ENCODE peak calls at places on chromosomes 7 and 10, in seven cellular contexts. A, X, V, F, D, H and J are unnamed samples.

GRCh38 chr7:1321411-1322239 is 89.0 kb downstream of the UNCX start:
- DNase-seq in F (no peak), X (no peak), D (no peak), H (no peak), A (no peak), V (no peak), J (no peak)

GRCh38 chr10:67923551-67923950 is 39.1 kb downstream of the SIRT1 start:
- DNase-seq in X (no peak), V (no peak), A (no peak), D (no peak), F (no peak), H (no peak), J (no peak)

GRCh38 chr10:100750291-100751210 is 5.2 kb downstream of the PAX2 start:
- DNase-seq in A (no peak), H (no peak), D (no peak), X (no peak), F (no peak), V (peak), J (no peak)

GRCh38 chr7:78185149-78185745 is 386.7 kb downstream of the PHTF2 start:
- DNase-seq in H (no peak), D (no peak), X (no peak), V (no peak), F (no peak), A (no peak), J (no peak)

GRCh38 chr10:77504196-77504869 is 133.3 kb downstream of the KCNMA1 start:
- DNase-seq in X (no peak), A (no peak), H (no peak), D (no peak), F (no peak), V (no peak), J (no peak)

GRCh38 chr10:74063256-74063655 is 65.3 kb downstream of the VCL start:
- DNase-seq in F (no peak), H (no peak), V (no peak), A (no peak), D (no peak), X (no peak), J (no peak)

GRCh38 chr10:129035052-129035805 is 431.8 kb upstream of the MGMT start:
- DNase-seq in F (no peak), A (no peak), X (no peak), V (no peak), H (no peak), D (no peak), J (peak)

GRCh38 chr7:82210422-82211184 is 233.0 kb downstream of the CACNA2D1 start:
- DNase-seq in X (no peak), A (no peak), V (no peak), D (no peak), H (no peak), F (no peak), J (no peak)

GRCh38 chr7:155317114-155317434 is 19.4 kb downstream of the INSIG1 start:
- DNase-seq in V (no peak), H (no peak), F (no peak), A (no peak), X (no peak), D (no peak), J (no peak)

GRCh38 chr7:99003419-99003818 is 125.1 kb downstream of the TRRAP start:
- DNase-seq in X (no peak), V (no peak), F (no peak), A (no peak), H (peak), D (no peak), J (no peak)

GRCh38 chr7:106493041-106493731 is 167.8 kb downstream of the CCDC71L start:
- DNase-seq in V (no peak), D (no peak), F (peak), A (no peak), X (no peak), H (no peak), J (peak)

GRCh38 chr7:4227105-4228010 is 454.7 kb upstream of the FOXK1 start:
- DNase-seq in A (no peak), F (no peak), H (no peak), X (no peak), D (no peak), V (no peak), J (no peak)

GRCh38 chr7:66145404-66145843 is 30.8 kb downstream of the CRCP start:
- DNase-seq in X (peak), A (no peak), V (peak), H (peak), D (no peak), F (peak), J (no peak)

GRCh38 chr7:22613466-22613865 is 113.5 kb upstream of the STEAP1B start:
- DNase-seq in H (no peak), V (no peak), F (no peak), A (no peak), X (no peak), D (no peak), J (no peak)

GRCh38 chr10:119933179-119933578 is 40.6 kb downstream of the SEC23IP start:
- DNase-seq in D (no peak), V (no peak), F (no peak), X (no peak), H (no peak), A (no peak), J (no peak)

GRCh38 chr7:87216701-87217508 is 2.6 kb downstream of the TMEM243 start:
- DNase-seq in X (no peak), V (no peak), H (no peak), F (no peak), A (peak), D (peak), J (peak)

DNA sequence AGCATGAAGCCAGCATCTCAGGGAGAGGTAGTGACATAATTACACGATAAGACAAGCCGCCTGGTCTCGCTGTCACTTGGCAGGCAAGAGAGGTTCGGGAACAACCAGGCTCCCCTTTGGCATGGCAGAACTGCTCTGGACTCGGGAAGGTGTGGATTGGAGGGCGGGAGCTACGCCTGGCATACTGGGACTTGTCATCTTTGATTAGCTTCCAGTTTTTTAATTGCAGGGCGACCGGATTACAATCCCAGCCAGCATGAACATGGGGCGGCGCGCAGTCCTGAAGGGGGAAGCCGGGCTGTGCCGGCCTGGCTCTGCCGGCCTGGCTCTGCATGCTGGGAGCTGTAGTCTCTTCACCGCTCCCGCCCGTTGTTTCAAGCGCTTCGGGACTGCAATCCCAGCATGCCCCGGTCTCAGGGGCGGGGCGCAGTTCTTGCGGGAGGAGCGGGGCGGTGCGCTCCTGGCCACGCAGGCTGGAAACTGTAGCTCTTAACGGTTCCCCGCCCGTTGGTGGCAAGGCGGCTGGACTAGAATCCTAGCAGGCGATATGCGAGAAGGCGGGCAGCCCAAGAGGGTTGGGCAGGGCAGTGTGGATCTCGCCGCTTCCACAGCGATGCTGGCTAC is 45.5 kb upstream of the ZNF716 start:
- DNase-seq in F (no peak), X (no peak), H (peak), A (no peak), V (no peak), D (no peak), J (no peak)
- TF ChIP-seq POLR2A in F (no peak), X (no peak), H (no peak), A (no peak), V (no peak), D (no peak), J (no peak)

DNA sequence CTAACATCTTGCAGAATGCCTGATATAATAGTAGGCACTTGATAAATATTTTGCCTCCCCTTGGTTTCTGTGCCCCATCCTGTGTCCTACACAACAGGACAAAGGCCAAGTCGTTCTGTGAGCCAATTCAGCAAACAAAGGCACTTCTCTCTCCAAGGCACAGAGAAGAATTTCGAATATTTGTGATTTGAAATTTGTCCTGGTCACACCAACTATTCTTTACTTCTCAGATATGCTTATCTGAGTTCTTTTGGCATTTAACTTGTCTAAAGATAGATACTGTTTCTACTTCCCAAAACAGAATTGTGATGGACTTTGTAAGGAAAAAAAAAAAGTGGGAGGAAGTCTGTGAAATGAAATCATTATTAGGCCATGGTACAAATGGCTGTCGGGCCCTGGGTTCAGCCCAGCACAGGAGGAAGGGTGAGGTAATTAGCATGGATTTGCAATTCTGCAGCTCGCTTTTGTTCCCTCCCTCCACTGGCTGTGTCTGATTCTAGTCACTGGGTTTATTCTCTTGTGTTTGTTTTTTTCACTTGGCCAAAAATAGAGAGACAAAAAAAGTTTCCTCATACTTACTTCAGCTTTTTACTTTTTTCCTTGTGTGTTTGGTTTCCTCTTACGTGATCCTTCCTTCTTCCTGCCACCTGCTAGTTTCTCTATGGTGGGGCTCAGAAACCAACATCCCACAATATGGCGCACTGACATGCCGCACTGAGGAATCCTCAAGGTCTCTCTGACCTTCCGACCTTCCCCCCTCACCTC is 108.2 kb upstream of the MKLN1 start:
- DNase-seq in D (no peak), F (peak), V (peak), X (peak), H (no peak), A (no peak), J (no peak)
- TF ChIP-seq POLR2A in D (no peak), F (no peak), V (no peak), X (no peak), H (no peak), A (no peak), J (no peak)

GRCh38 chr7:73832806-73833205 is 2.0 kb downstream of the CLDN4 start:
- DNase-seq in A (no peak), D (no peak), V (no peak), F (no peak), H (no peak), X (no peak), J (no peak)

GRCh38 chr7:73830872-73831655 is at the start of gene CLDN4:
- DNase-seq in F (peak), A (no peak), H (peak), D (no peak), X (no peak), V (no peak), J (peak)

GRCh38 chr7:73830618-73830871 is 251 bp upstream of the CLDN4 start:
- DNase-seq in V (no peak), A (no peak), X (no peak), D (no peak), F (no peak), H (no peak), J (no peak)

GRCh38 chr7:73833251-73833919 is 2.6 kb downstream of the CLDN4 start:
- DNase-seq in D (no peak), V (no peak), A (no peak), H (no peak), X (no peak), F (peak), J (peak)

GRCh38 chr7:73831656-73832579 is 1.1 kb downstream of the CLDN4 start:
- DNase-seq in H (peak), A (no peak), V (no peak), X (no peak), F (peak), D (no peak), J (peak)
- TF ChIP-seq POLR2A in H (no peak), A (no peak), V (peak), X (no peak), F (no peak), D (no peak), J (peak)

GRCh38 chr10:90872648-90873020 is 860 bp downstream of the RPP30 start:
- DNase-seq in X (no peak), D (no peak), F (no peak), V (no peak), A (no peak), H (no peak), J (no peak)

GRCh38 chr10:90871279-90871760 is 454 bp upstream of the RPP30 start:
- DNase-seq in X (peak), H (no peak), V (no peak), A (peak), D (no peak), F (peak), J (peak)

GRCh38 chr10:90866050-90866598 is 5.7 kb upstream of the RPP30 start:
- DNase-seq in H (no peak), D (no peak), V (no peak), A (no peak), X (no peak), F (no peak), J (no peak)

DNA sequence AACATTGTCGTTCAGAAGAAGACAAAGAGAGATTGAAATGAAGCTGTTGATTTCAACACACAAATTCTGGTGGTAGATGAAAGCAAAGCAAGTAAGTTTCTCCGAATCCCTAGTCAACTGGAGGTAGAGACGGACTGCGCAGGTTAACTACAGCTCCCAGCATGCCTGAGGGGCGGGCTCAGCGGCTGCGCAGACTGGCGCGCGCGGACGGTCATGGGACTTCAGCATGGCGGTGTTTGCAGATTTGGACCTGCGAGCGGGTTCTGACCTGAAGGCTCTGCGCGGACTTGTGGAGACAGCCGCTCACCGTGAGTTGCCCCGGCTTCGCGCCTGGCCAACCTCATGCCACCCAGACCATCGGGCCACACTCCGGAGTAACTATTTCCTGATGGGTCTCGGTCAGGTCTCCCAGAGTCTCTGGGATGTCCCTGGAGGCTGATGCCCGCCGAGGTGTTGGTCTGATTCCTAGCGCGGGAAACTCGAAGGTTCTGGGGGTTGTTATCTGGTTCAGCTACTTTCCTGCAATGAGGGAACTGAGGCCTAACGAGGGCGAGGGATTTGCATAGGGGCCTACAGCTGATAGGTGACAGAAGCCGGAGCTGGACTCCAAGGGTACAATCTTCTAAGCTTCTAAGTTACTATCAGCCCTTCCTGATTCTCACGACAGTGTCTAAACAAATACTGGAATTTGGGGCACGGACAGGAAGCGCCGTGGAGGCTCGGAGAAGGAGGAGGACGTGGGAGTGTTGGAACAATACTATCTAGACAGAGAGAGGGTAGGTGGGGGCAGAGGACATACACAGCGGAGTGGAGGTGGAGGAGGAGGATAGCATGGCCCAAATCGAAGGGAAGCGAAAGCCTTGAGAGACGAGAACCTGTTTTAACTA is at the start of gene RPP30:
- DNase-seq in F (peak), A (peak), X (peak), H (peak), V (peak), D (peak), J (peak)
- TF ChIP-seq POLR2A in F (no peak), A (peak), X (no peak), H (no peak), V (peak), D (peak), J (peak)

GRCh38 chr10:47243791-47244190 is 56.2 kb upstream of the GDF10 start:
- DNase-seq in F (no peak), V (peak), H (peak), X (peak), D (no peak), A (no peak), J (no peak)
- TF ChIP-seq POLR2A in F (no peak), V (no peak), H (no peak), X (no peak), D (no peak), A (no peak), J (no peak)